ENCODE peak calls at places on chromosomes 6 and 20, in eight cellular contexts. U is IMR-90; L is activated T-helper 9 cell treated with anti-CD3 and anti-CD28 coated beads, Interleukin-2, amount 50 U/mL, for 16 hours; R is NCI-H2171 treated with DMSO at 0.1 percent for 48 hours; Q is activated T-cell treated with anti-CD3 and anti-CD28 coated beads for 1 hour; W is M059J; M is T follicular helper cell; S is NCI-H1092. P is an unnamed sample.
A peak's percentile ranks its signal among the peaks of the same experiment; 100 is the strongest.

GRCh38 chr20:47191074-47191673 is 165.3 kb downstream of the ZMYND8 start:
- DNase-seq in U (peak; percentile 35), L (no peak), R (no peak), S (no peak), Q (no peak), M (no peak), W (peak; percentile 83), P (no peak)

GRCh38 chr6:148885154-148885870 is 138.5 kb downstream of the UST start:
- DNase-seq in U (peak; percentile 91), M (no peak), Q (no peak), S (no peak), L (no peak), R (peak; percentile 74), W (peak; percentile 80), P (no peak)

GRCh38 chr6:133466666-133467065 is 225.5 kb downstream of the EYA4 start:
- DNase-seq in Q (no peak), R (no peak), W (no peak), M (no peak), S (no peak), L (no peak), U (peak; percentile 49), P (no peak)

GRCh38 chr20:17066955-17067354 is 159.9 kb upstream of the PCSK2 start:
- DNase-seq in Q (no peak), M (no peak), W (no peak), R (no peak), S (peak; percentile 11), U (peak; percentile 4), L (no peak), P (no peak)

GRCh38 chr20:9590189-9590588 is 75.8 kb downstream of the LAMP5 start:
- DNase-seq in W (peak; percentile 55), R (no peak), M (no peak), Q (no peak), L (no peak), S (no peak), U (peak; percentile 77), P (no peak)

GRCh38 chr6:139882234-139882633 is 507.8 kb upstream of the CITED2 start:
- DNase-seq in L (no peak), W (peak; percentile 68), S (no peak), M (no peak), U (peak; percentile 78), R (no peak), Q (no peak), P (no peak)

GRCh38 chr6:118370722-118371121 is 177.4 kb upstream of the PLN start:
- DNase-seq in M (no peak), U (no peak), Q (no peak), L (no peak), S (no peak), R (no peak), W (no peak), P (no peak)

GRCh38 chr6:131281471-131282270 is 146.4 kb downstream of the AKAP7 start:
- DNase-seq in R (no peak), M (peak; percentile 55), W (no peak), S (no peak), L (no peak), Q (peak; percentile 49), U (peak; percentile 17), P (no peak)

GRCh38 chr6:107867302-107867615 is 43.1 kb upstream of the SCML4 start:
- DNase-seq in M (no peak), L (no peak), Q (no peak), R (no peak), U (no peak), W (no peak), S (no peak), P (no peak)

GRCh38 chr6:134623391-134623790 is 305.5 kb upstream of the SGK1 start:
- DNase-seq in L (no peak), M (no peak), W (no peak), R (no peak), S (no peak), Q (no peak), U (no peak), P (no peak)

GRCh38 chr6:106858653-106859092 is 115.9 kb downstream of the CD24 start:
- DNase-seq in Q (no peak), S (no peak), U (peak; percentile 20), M (no peak), R (no peak), W (peak; percentile 77), L (no peak), P (no peak)

GRCh38 chr20:20261159-20261558 is 106.7 kb upstream of the INSM1 start:
- DNase-seq in L (no peak), W (no peak), R (no peak), Q (no peak), S (no peak), M (no peak), U (no peak), P (no peak)

GRCh38 chr6:85329193-85329592 is 120.7 kb upstream of the NT5E start:
- DNase-seq in R (no peak), W (no peak), S (no peak), M (no peak), U (no peak), L (no peak), Q (no peak), P (no peak)

GRCh38 chr6:133198725-133199124 is 42.4 kb upstream of the EYA4 start:
- DNase-seq in U (peak; percentile 48), W (peak; percentile 14), M (no peak), R (no peak), S (no peak), Q (no peak), L (no peak), P (no peak)

GRCh38 chr6:156686429-156686939 is 90.7 kb upstream of the ARID1B start:
- DNase-seq in S (peak; percentile 76), M (no peak), W (peak; percentile 80), L (peak; percentile 10), R (peak; percentile 97), U (peak; percentile 59), Q (peak; percentile 27), P (peak; percentile 94)

GRCh38 chr6:133546098-133546497 is 304.9 kb downstream of the EYA4 start:
- DNase-seq in U (peak; percentile 97), W (no peak), L (no peak), R (peak; percentile 81), M (no peak), S (no peak), Q (no peak), P (no peak)

GRCh38 chr6:16334671-16335070 is 96.3 kb downstream of the GMPR start:
- DNase-seq in L (no peak), W (peak; percentile 97), Q (no peak), S (no peak), M (no peak), R (no peak), U (peak; percentile 94), P (no peak)

GRCh38 chr20:34096699-34097420 is 15.2 kb downstream of the EIF2S2 start:
- DNase-seq in M (no peak), R (no peak), Q (no peak), U (peak; percentile 86), L (no peak), W (no peak), S (no peak), P (no peak)

GRCh38 chr6:159961523-159961922 is 7.4 kb upstream of the IGF2R start:
- DNase-seq in M (no peak), S (no peak), L (no peak), Q (no peak), W (peak; percentile 53), U (peak; percentile 31), R (no peak), P (no peak)

GRCh38 chr6:39897699-39898098 is 36.6 kb downstream of the MOCS1 start:
- DNase-seq in W (no peak), S (no peak), U (no peak), L (no peak), M (no peak), Q (no peak), R (no peak), P (no peak)

P was measured in DMS79.